ENCODE peak calls at places on chromosomes 16 and 17, in ten cellular contexts. B is smooth muscle cell of the brain vasculature; P is IMR-90; X is epithelial cell of prostate; L is stimulated activated effector memory CD8-positive, alpha-beta T cell treated with anti-CD3 and anti-CD28 coated beads, Interleukin-12 subunit alpha, Interleukin-12 subunit beta, amount 100 ng/mL, for 72 hours; Z is anterior cingulate cortex; U is amniotic epithelial cell; V is thoracic aorta; G is HFFc6; M is epithelial cell of proximal tubule. R is an unnamed sample.

GRCh38 chr17:45307290-45308015 is 9.4 kb downstream of the MAP3K14 start:
- DNase-seq in U (peak), M (peak), G (peak), L (peak), B (peak), Z (no peak), V (no peak), P (peak), X (no peak), R (peak)

GRCh38 chr16:84141143-84141670 is 3.8 kb downstream of the HSDL1 start:
- DNase-seq in G (no peak), P (no peak), B (no peak), Z (no peak), X (no peak), U (no peak), L (no peak), V (no peak), M (no peak), R (no peak)

GRCh38 chr17:72792771-72793170 is 299.7 kb downstream of the SLC39A11 start:
- DNase-seq in M (no peak), P (no peak), Z (no peak), B (no peak), V (no peak), L (no peak), X (no peak), G (no peak), U (no peak), R (no peak)

GRCh38 chr16:23146877-23147601 is 2.2 kb downstream of the USP31 start:
- DNase-seq in M (no peak), V (no peak), U (no peak), B (no peak), P (no peak), Z (no peak), X (no peak), L (peak), G (no peak), R (no peak)

GRCh38 chr17:75970011-75970523 is 8.9 kb downstream of the ACOX1 start:
- DNase-seq in B (no peak), P (peak), V (no peak), M (no peak), U (peak), X (no peak), L (no peak), Z (no peak), G (peak), R (peak)

GRCh38 chr16:48129926-48130325 is 25.9 kb downstream of the ABCC12 start:
- DNase-seq in X (peak), L (no peak), U (no peak), P (no peak), G (no peak), M (no peak), Z (no peak), B (no peak), V (no peak), R (no peak)

GRCh38 chr17:80107231-80108021 is 6.0 kb downstream of the GAA start:
- DNase-seq in V (no peak), X (no peak), L (no peak), M (no peak), B (no peak), G (no peak), P (no peak), Z (no peak), U (no peak), R (no peak)

GRCh38 chr17:82963104-82963950 is 116.1 kb upstream of the METRNL start:
- DNase-seq in P (peak), G (peak), Z (peak), X (no peak), U (peak), B (peak), V (peak), L (no peak), M (no peak), R (peak)

GRCh38 chr17:81868674-81869220 is 2.4 kb downstream of the ARHGDIA start:
- DNase-seq in Z (no peak), P (peak), M (no peak), V (no peak), B (no peak), G (peak), L (no peak), U (peak), X (no peak), R (no peak)

GRCh38 chr16:16045311-16045710 is 95.9 kb downstream of the ABCC1 start:
- DNase-seq in B (no peak), X (peak), G (no peak), L (no peak), M (no peak), Z (no peak), U (no peak), V (no peak), P (no peak), R (no peak)

GRCh38 chr17:70138309-70138865 is 30.9 kb upstream of the KCNJ2 start:
- DNase-seq in Z (no peak), U (peak), P (no peak), M (peak), V (no peak), B (no peak), G (peak), X (no peak), L (no peak), R (no peak)

GRCh38 chr17:66272699-66273390 is 29.6 kb upstream of the PRKCA start:
- DNase-seq in V (peak), L (no peak), Z (no peak), G (peak), M (no peak), P (peak), B (no peak), U (peak), X (no peak), R (no peak)

GRCh38 chr17:40341808-40342574 is 22.5 kb downstream of the GJD3 start:
- DNase-seq in X (no peak), M (no peak), Z (peak), U (peak), G (peak), B (no peak), V (no peak), L (no peak), P (peak), R (no peak)

GRCh38 chr17:9271989-9272388 is 250.7 kb downstream of the NTN1 start:
- DNase-seq in X (no peak), B (no peak), M (no peak), G (no peak), L (no peak), Z (peak), V (no peak), U (no peak), P (no peak), R (no peak)

GRCh38 chr17:42275527-42276358 is 448 bp downstream of the STAT5B start:
- DNase-seq in B (no peak), P (peak), V (no peak), U (no peak), M (no peak), L (peak), X (no peak), G (no peak), Z (no peak), R (no peak)

GRCh38 chr16:29645699-29646187 is 17.3 kb upstream of the SPN start:
- DNase-seq in G (no peak), P (no peak), M (no peak), V (no peak), Z (no peak), L (no peak), U (peak), B (no peak), X (no peak), R (no peak)

GRCh38 chr16:79597277-79597676 is 3.3 kb downstream of the MAF start:
- DNase-seq in P (no peak), G (no peak), U (no peak), M (no peak), V (no peak), B (no peak), Z (no peak), X (no peak), L (no peak), R (no peak)

GRCh38 chr17:63622571-63623390 is 564 bp downstream of the MAP3K3 start:
- DNase-seq in M (no peak), L (peak), G (peak), B (no peak), U (peak), V (peak), Z (peak), X (no peak), P (peak), R (peak)

GRCh38 chr16:56357765-56358322 is 67.5 kb downstream of the AMFR start:
- DNase-seq in X (no peak), V (no peak), P (no peak), B (no peak), U (peak), M (no peak), L (no peak), Z (no peak), G (no peak), R (no peak)

GRCh38 chr17:81040791-81041337 is 5.9 kb downstream of the BAIAP2 start:
- DNase-seq in P (no peak), Z (no peak), B (no peak), L (no peak), X (no peak), M (no peak), V (no peak), G (peak), U (no peak), R (no peak)

GRCh38 chr17:49214665-49215360 is 4.3 kb downstream of the ABI3 start:
- DNase-seq in V (no peak), Z (peak), X (no peak), M (no peak), U (no peak), G (no peak), B (no peak), P (no peak), L (peak), R (no peak)

GRCh38 chr17:46979023-46979870 is at the start of gene RPRML:
- DNase-seq in B (no peak), M (no peak), Z (no peak), L (no peak), V (no peak), P (no peak), U (no peak), G (no peak), X (no peak), R (no peak)

GRCh38 chr16:23185661-23186060 is 3.1 kb downstream of the SCNN1G start:
- DNase-seq in M (no peak), Z (no peak), B (no peak), X (no peak), P (no peak), L (no peak), U (no peak), G (no peak), V (no peak), R (no peak)

GRCh38 chr16:79876332-79876730 is 275.8 kb upstream of the MAF start:
- DNase-seq in G (no peak), M (no peak), B (no peak), X (no peak), P (no peak), V (no peak), L (no peak), Z (no peak), U (no peak), R (no peak)

R was measured in pulmonary artery endothelial cell.